ENCODE peak calls at places on chromosomes 7 and 10, in nine cellular contexts. R, C, T, F, U, P, L, K and S are unnamed samples.

GRCh38 chr10:119542357-119542989 is at the start of gene RGS10:
- DNase-seq in R (peak; percentile 89), C (peak; percentile 78), T (peak; percentile 64), F (peak; percentile 42), U (peak; percentile 68), P (peak; percentile 90), L (peak; percentile 62), K (peak; percentile 87), S (peak; percentile 94)

GRCh38 chr7:132379292-132379691 is 197.0 kb downstream of the PLXNA4 start:
- DNase-seq in R (no peak), C (no peak), T (no peak), F (no peak), U (no peak), P (no peak), L (no peak), K (no peak), S (no peak)

GRCh38 chr10:69360485-69361302 is 56.0 kb downstream of the TACR2 start:
- DNase-seq in R (no peak), C (no peak), T (no peak), F (no peak), U (peak; percentile 44), P (peak; percentile 86), L (peak; percentile 67), K (no peak), S (peak; percentile 90)

GRCh38 chr10:118698421-118698820 is 56.3 kb downstream of the CACUL1 start:
- DNase-seq in R (peak; percentile 86), C (peak; percentile 58), T (peak; percentile 76), F (peak; percentile 45), U (peak; percentile 66), P (peak; percentile 65), L (no peak), K (peak; percentile 90), S (peak; percentile 10)

GRCh38 chr10:775245-776075 is 86.0 kb upstream of the DIP2C start:
- DNase-seq in R (no peak), C (no peak), T (no peak), F (no peak), U (no peak), P (peak; percentile 43), L (no peak), K (no peak), S (peak; percentile 76)

GRCh38 chr10:116899626-116900025 is 50.3 kb downstream of the ENO4 start:
- DNase-seq in R (no peak), C (no peak), T (no peak), F (no peak), U (no peak), P (no peak), L (no peak), K (no peak), S (no peak)

GRCh38 chr10:12513775-12514663 is 164.7 kb downstream of the CAMK1D start:
- DNase-seq in R (no peak), C (no peak), T (no peak), F (no peak), U (no peak), P (no peak), L (no peak), K (no peak), S (no peak)

GRCh38 chr7:84337386-84337785 is 142.8 kb upstream of the SEMA3A start:
- DNase-seq in R (no peak), C (no peak), T (no peak), F (no peak), U (no peak), P (peak; percentile 20), L (no peak), K (no peak), S (peak; percentile 12)

GRCh38 chr7:151588982-151589381 is 69.3 kb upstream of the RHEB start:
- DNase-seq in R (no peak), C (no peak), T (no peak), F (no peak), U (no peak), P (no peak), L (no peak), K (no peak), S (no peak)